ENCODE peak calls at places on chromosome 6, in six cellular contexts. E is CD4-positive, CD25-positive, alpha-beta regulatory T cell; Y is mesendoderm; R is CD8-positive, alpha-beta memory T cell; N is right atrium auricular region; F is H9. W is an unnamed sample. For H3K27me3 and H3K4me1, the result is how much of the 10 kb centered on the place peaks cover.

GRCh38 chr6:98653171-98653570 is 181.2 kb upstream of the POU3F2 start:
- DNase-seq in E (no peak), Y (no peak), R (no peak), N (no peak), F (no peak), W (no peak)

GRCh38 chr6:123171341-123171740 is 175.3 kb downstream of the CLVS2 start:
- DNase-seq in E (no peak), Y (peak), R (no peak), N (no peak), F (no peak), W (no peak)

GRCh38 chr6:110530671-110531070 is 54.3 kb upstream of the SLC22A16 start:
- DNase-seq in E (no peak), Y (no peak), R (no peak), N (no peak), F (no peak), W (peak)

GRCh38 chr6:157158897-157159296 is 164.4 kb downstream of the TMEM242 start:
- DNase-seq in E (no peak), Y (peak), R (no peak), N (no peak), F (no peak), W (no peak)

GRCh38 chr6:54481096-54481495 is 172.9 kb downstream of the TINAG start:
- DNase-seq in E (no peak), Y (no peak), R (no peak), N (no peak), F (no peak), W (no peak)

GRCh38 chr6:21850682-21851081 is 257.1 kb downstream of the SOX4 start:
- DNase-seq in E (no peak), Y (peak), R (no peak), N (no peak), F (no peak), W (no peak)

GRCh38 chr6:143743256-143744166 is 65.7 kb downstream of the PHACTR2 start:
- DNase-seq in E (no peak), Y (peak), R (no peak), N (no peak), F (no peak), W (no peak)

GRCh38 chr6:108029226-108029921 is 45.2 kb downstream of the OSTM1 start:
- DNase-seq in E (no peak), Y (no peak), R (no peak), N (no peak), F (no peak), W (no peak)

GRCh38 chr6:169087436-169088046 is 166.1 kb downstream of the THBS2 start:
- DNase-seq in E (no peak), Y (peak), R (no peak), N (no peak), F (no peak), W (no peak)

GRCh38 chr6:13427838-13428527 is 59.4 kb downstream of the GFOD1 start:
- DNase-seq in E (peak), Y (peak), R (peak), N (no peak), F (peak), W (no peak)

GRCh38 chr6:127348046-127348661 is 4.7 kb upstream of the ECHDC1 start:
- DNase-seq in E (no peak), Y (no peak), R (no peak), N (no peak), F (no peak), W (no peak)

GRCh38 chr6:135270676-135271536 is 89.8 kb downstream of the MYB start:
- DNase-seq in E (no peak), Y (peak), R (no peak), N (no peak), F (peak), W (no peak)

GRCh38 chr6:12483712-12484111 is 193.6 kb downstream of the EDN1 start:
- DNase-seq in E (peak), Y (no peak), R (no peak), N (no peak), F (no peak), W (no peak)

GRCh38 chr6:68727699-68728098 is 92.6 kb downstream of the ADGRB3 start:
- DNase-seq in E (no peak), Y (no peak), R (no peak), N (no peak), F (no peak), W (no peak)

GRCh38 chr6:8539446-8539845 is 104.1 kb upstream of the SLC35B3 start:
- DNase-seq in E (no peak), Y (peak), R (no peak), N (no peak), F (no peak), W (no peak)

GRCh38 chr6:160118620-160119234 is 2.9 kb upstream of the SLC22A1 start:
- DNase-seq in E (no peak), Y (no peak), R (no peak), N (no peak), F (no peak), W (no peak)

GRCh38 chr6:12815089-12815488 is 98.5 kb downstream of the PHACTR1 start:
- DNase-seq in E (no peak), Y (no peak), R (no peak), N (no peak), F (no peak), W (no peak)

GRCh38 chr6:139247618-139248017 is 44.2 kb downstream of the TXLNB start:
- DNase-seq in E (peak), Y (no peak), R (no peak), N (no peak), F (no peak), W (no peak)

GRCh38 chr6:154508573-154509375 is 1.7 kb downstream of the CNKSR3 start:
- DNase-seq in E (no peak), Y (no peak), R (no peak), N (no peak), F (no peak), W (no peak)

GRCh38 chr6:30570263-30570662 is 979 bp upstream of the ABCF1 start:
- DNase-seq in E (no peak), Y (peak), R (no peak), N (no peak), F (no peak), W (no peak)

GRCh38 chr6:148203281-148203925 is 139.2 kb upstream of the SASH1 start:
- DNase-seq in E (no peak), Y (no peak), R (no peak), N (no peak), F (no peak), W (no peak)

GRCh38 chr6:741410-742339 is 48.7 kb upstream of the EXOC2 start:
- DNase-seq in E (no peak), Y (no peak), R (no peak), N (no peak), F (no peak), W (no peak)

GRCh38 chr6:140178550-140179334 is 804.3 kb upstream of the CITED2 start:
- DNase-seq in E (no peak), Y (no peak), R (no peak), N (no peak), F (no peak), W (no peak)

GRCh38 chr6:7107578-7108195 is at the start of gene RREB1:
- DNase-seq in E (peak), Y (peak), R (peak), N (peak), F (peak), W (no peak)

GRCh38 chr6:8803181-8803760 is 367.9 kb upstream of the SLC35B3 start:
- DNase-seq in E (no peak), Y (no peak), R (no peak), N (no peak), F (no peak), W (no peak)

GRCh38 chr6:122984393-122984792 is 11.6 kb upstream of the CLVS2 start:
- DNase-seq in E (no peak), Y (no peak), R (no peak), N (no peak), F (no peak), W (no peak)

GRCh38 chr6:41575598-41575997 is 29.4 kb downstream of the FOXP4 start:
- DNase-seq in E (no peak), Y (no peak), R (no peak), N (no peak), F (no peak), W (no peak)
- H3K27me3 ChIP-seq in E (under half), Y (under half), R (under half), N (under half), F (under half), W (under half)

DNA sequence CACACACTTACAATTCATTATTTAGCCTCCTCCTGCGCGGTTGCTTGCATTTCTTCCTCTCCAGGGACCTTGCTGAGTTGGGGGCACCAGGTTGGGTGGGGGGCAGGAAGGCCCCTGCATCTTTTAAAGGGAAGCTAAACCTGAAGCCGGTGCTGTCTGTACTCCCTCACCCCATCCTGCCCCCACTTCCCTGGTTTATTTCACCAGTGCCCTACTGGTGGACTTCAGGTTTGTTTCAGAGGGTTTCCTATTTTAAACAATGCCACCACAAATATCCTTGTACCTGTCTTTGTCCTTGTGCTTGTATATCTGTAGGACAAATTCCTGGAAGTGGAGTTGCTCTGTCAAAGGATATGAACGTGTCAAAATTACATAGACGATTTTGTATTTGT is 21.0 kb downstream of the PTK7 start:
- DNase-seq in E (no peak), Y (peak), R (no peak), N (no peak), F (no peak), W (no peak)
- H3K27ac ChIP-seq in E (no peak), Y (peak), R (no peak), N (no peak), F (no peak), W (peak)

GRCh38 chr6:15386756-15387112 is 140.9 kb downstream of the JARID2 start:
- DNase-seq in E (no peak), Y (no peak), R (no peak), N (no peak), F (no peak), W (no peak)

GRCh38 chr6:15389759-15390723 is 144.2 kb downstream of the JARID2 start:
- DNase-seq in E (no peak), Y (peak), R (no peak), N (no peak), F (no peak), W (no peak)

GRCh38 chr6:15391500-15391899 is 145.6 kb downstream of the JARID2 start:
- DNase-seq in E (no peak), Y (no peak), R (no peak), N (no peak), F (no peak), W (no peak)

GRCh38 chr6:15387118-15387517 is 141.2 kb downstream of the JARID2 start:
- DNase-seq in E (peak), Y (no peak), R (no peak), N (no peak), F (no peak), W (no peak)

DNA sequence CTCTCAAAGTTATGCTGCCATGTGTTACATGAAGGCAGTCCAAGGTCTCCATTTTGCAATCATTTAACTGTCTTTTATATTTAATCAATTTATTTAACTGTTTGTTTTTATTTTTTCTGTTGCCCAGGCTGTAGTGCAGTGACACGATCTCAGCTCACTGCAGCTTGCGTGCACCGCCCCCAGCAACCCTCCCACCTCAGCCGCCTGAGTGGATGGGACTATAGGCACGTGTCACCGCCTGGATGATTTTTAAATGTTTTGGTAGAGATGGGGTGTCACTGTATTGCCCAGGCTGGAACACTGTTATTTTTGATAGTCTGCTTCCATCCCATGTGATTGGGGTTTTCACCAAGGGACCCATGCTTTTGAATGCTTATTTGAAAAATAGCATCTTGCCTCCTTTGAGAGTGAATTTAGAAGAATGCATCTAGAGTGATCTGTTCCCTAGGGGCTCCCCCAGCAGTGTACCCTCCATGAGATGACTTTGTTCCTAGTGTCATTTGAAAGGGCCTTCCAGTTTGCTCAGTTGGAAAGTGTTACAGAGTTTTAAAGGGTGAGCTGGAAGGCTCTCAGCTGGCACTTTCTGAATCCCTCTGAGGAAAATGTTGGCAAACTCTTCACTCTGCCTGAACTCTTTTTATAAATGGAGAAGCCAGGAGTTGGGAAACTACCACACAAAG is 143.3 kb downstream of the JARID2 start:
- DNase-seq in E (no peak), Y (no peak), R (no peak), N (peak), F (no peak), W (no peak)
- H3K4me1 ChIP-seq in E (under half), Y (under half), R (under half), N (under half), F (under half), W (under half)

GRCh38 chr6:49556429-49556837 is 6.0 kb downstream of the C6orf141 start:
- DNase-seq in E (peak), Y (peak), R (no peak), N (no peak), F (no peak), W (no peak)

GRCh38 chr6:49553353-49553752 is 2.9 kb downstream of the C6orf141 start:
- DNase-seq in E (no peak), Y (no peak), R (no peak), N (no peak), F (no peak), W (no peak)

GRCh38 chr6:49557177-49557576 is 6.7 kb downstream of the C6orf141 start:
- DNase-seq in E (no peak), Y (no peak), R (no peak), N (no peak), F (no peak), W (no peak)

GRCh38 chr6:49555951-49556350 is 5.5 kb downstream of the C6orf141 start:
- DNase-seq in E (no peak), Y (no peak), R (no peak), N (no peak), F (no peak), W (no peak)

DNA sequence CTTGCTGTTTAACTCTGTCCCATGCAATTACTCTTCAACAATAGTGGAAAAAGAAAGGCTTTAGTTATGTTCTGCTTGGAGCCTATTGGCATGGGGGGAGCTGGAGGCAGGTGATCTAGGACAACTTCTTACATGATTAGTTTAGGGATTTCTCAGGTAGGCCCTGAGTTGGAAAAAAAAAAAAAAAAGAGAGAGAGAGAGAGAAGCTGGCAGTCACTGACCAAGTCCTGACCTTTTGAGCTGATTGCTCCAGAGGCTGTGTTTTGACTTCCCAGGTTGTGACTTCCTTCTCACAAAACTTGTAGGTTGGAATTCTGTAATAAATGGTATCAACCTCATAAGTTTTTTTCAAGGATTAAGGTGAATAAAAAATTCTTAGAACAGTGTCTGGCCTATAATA is 7.8 kb downstream of the C6orf141 start:
- DNase-seq in E (no peak), Y (no peak), R (no peak), N (no peak), F (no peak), W (no peak)
- H3K27me3 ChIP-seq in E (under half), Y (under half), R (under half), N (under half), F (under half), W (under half)

DNA sequence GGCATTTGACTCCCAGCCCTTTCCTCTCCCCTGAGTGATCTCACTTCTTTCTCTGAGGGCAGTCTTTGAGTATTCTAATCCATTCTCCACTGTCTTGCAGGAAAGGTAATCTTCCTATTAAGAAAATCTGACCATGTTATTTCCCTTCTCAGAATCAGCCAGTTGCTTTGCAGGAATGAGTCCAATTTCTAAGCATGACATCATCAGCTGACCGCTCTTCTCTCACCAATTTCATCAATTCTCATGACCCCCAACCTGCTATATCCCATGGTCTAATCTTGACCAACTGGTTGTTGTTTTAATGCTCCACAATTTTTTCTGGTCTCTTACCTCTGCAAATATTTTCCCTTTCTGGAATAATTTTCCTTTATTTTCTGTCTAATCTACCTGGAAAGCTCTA is 73.4 kb downstream of the FAM229B start:
- DNase-seq in E (no peak), Y (no peak), R (no peak), N (no peak), F (no peak), W (no peak)
- H3K27ac ChIP-seq in E (no peak), Y (no peak), R (no peak), N (no peak), F (no peak), W (no peak)

GRCh38 chr6:17966451-17966850 is 21.0 kb downstream of the KIF13A start:
- DNase-seq in E (no peak), Y (no peak), R (no peak), N (no peak), F (no peak), W (no peak)
- H3K4me1 ChIP-seq in E (under half), Y (under half), R (under half), N (under half), F (under half), W (half or more)

GRCh38 chr6:137013031-137013430 is 31.7 kb downstream of the IL20RA start:
- DNase-seq in E (no peak), Y (no peak), R (no peak), N (no peak), F (no peak), W (no peak)
- H3K27me3 ChIP-seq in E (under half), Y (under half), R (under half), N (under half), F (under half), W (under half)